ENCODE peak calls at places on chromosomes 2 and 18, in eight cellular contexts. S is mesendoderm, K is lower lobe of right lung, P is neural progenitor cell, Q is adrenal gland, U is left lung, O is psoas muscle, X is gastrocnemius medialis. F is an unnamed sample.

GRCh38 chr2:219627105-219628100 is at the start of gene SLC4A3:
- DNase-seq in S (peak; percentile 40), K (no peak), P (peak; percentile 86), Q (peak; percentile 51), U (peak; percentile 77), O (peak; percentile 48), X (no peak), F (no peak)

GRCh38 chr2:203688798-203689197 is 17.6 kb upstream of the CD28 start:
- DNase-seq in S (peak; percentile 63), K (peak; percentile 47), P (peak; percentile 6), Q (peak; percentile 77), U (no peak), O (peak; percentile 83), X (peak; percentile 57), F (no peak)

GRCh38 chr2:55809875-55810620 is 113.5 kb downstream of the EFEMP1 start:
- DNase-seq in S (peak; percentile 17), K (no peak), P (no peak), Q (no peak), U (no peak), O (peak; percentile 53), X (no peak), F (peak; percentile 69)

GRCh38 chr2:177914247-177914646 is 158.3 kb downstream of the PDE11A start:
- DNase-seq in S (no peak), K (no peak), P (no peak), Q (no peak), U (no peak), O (no peak), X (no peak), F (no peak)

GRCh38 chr2:36168136-36168535 is 187.4 kb upstream of the CRIM1 start:
- DNase-seq in S (no peak), K (no peak), P (no peak), Q (no peak), U (no peak), O (no peak), X (no peak), F (no peak)

GRCh38 chr2:80068068-80068467 is 236.5 kb downstream of the LRRTM1 start:
- DNase-seq in S (no peak), K (peak; percentile 34), P (no peak), Q (no peak), U (no peak), O (no peak), X (no peak), F (no peak)

GRCh38 chr18:57025525-57025924 is 121.4 kb upstream of the BOD1L2 start:
- DNase-seq in S (no peak), K (no peak), P (no peak), Q (no peak), U (no peak), O (no peak), X (no peak), F (no peak)

GRCh38 chr2:156294945-156295580 is 37.5 kb downstream of the NR4A2 start:
- DNase-seq in S (no peak), K (no peak), P (no peak), Q (no peak), U (no peak), O (no peak), X (no peak), F (no peak)

GRCh38 chr2:203059567-203059966 is 44.9 kb downstream of the NBEAL1 start:
- DNase-seq in S (no peak), K (no peak), P (no peak), Q (no peak), U (no peak), O (no peak), X (no peak), F (no peak)

GRCh38 chr2:236250909-236251579 is 13.2 kb downstream of the ASB18 start:
- DNase-seq in S (no peak), K (no peak), P (no peak), Q (no peak), U (no peak), O (no peak), X (peak; percentile 41), F (peak; percentile 56)

GRCh38 chr2:151029406-151030157 is 232.1 kb downstream of the RBM43 start:
- DNase-seq in S (no peak), K (no peak), P (no peak), Q (no peak), U (no peak), O (no peak), X (no peak), F (no peak)

GRCh38 chr18:649341-649740 is 8.1 kb upstream of the TYMS start:
- DNase-seq in S (no peak), K (no peak), P (no peak), Q (no peak), U (no peak), O (no peak), X (no peak), F (no peak)

GRCh38 chr18:37658894-37659293 is 93.3 kb upstream of the CELF4 start:
- DNase-seq in S (no peak), K (no peak), P (no peak), Q (no peak), U (no peak), O (no peak), X (no peak), F (no peak)

GRCh38 chr18:51011709-51012108 is 18.3 kb upstream of the SMAD4 start:
- DNase-seq in S (no peak), K (no peak), P (no peak), Q (no peak), U (no peak), O (no peak), X (no peak), F (no peak)

GRCh38 chr2:26010943-26011342 is 22.9 kb upstream of the RAB10 start:
- DNase-seq in S (no peak), K (no peak), P (no peak), Q (no peak), U (no peak), O (no peak), X (no peak), F (no peak)

GRCh38 chr18:72041313-72042032 is 502.7 kb downstream of the CBLN2 start:
- DNase-seq in S (peak; percentile 26), K (no peak), P (peak; percentile 20), Q (no peak), U (no peak), O (no peak), X (no peak), F (no peak)

GRCh38 chr2:25572638-25573037 is 100.7 kb downstream of the DTNB start:
- DNase-seq in S (no peak), K (no peak), P (no peak), Q (no peak), U (no peak), O (no peak), X (no peak), F (no peak)

GRCh38 chr2:221818569-221818968 is 246.5 kb upstream of the EPHA4 start:
- DNase-seq in S (peak; percentile 43), K (no peak), P (no peak), Q (no peak), U (no peak), O (no peak), X (no peak), F (no peak)

GRCh38 chr2:74766780-74767179 is 67.1 kb upstream of the HK2 start:
- DNase-seq in S (no peak), K (no peak), P (no peak), Q (no peak), U (no peak), O (no peak), X (no peak), F (no peak)

GRCh38 chr2:206443735-206444527 is 599 bp downstream of the ADAM23 start:
- DNase-seq in S (peak; percentile 62), K (no peak), P (peak; percentile 86), Q (no peak), U (peak; percentile 76), O (peak; percentile 58), X (no peak), F (no peak)

GRCh38 chr2:237590272-237591020 is at the start of gene RAB17:
- DNase-seq in S (peak; percentile 84), K (peak; percentile 83), P (no peak), Q (no peak), U (peak; percentile 85), O (no peak), X (no peak), F (no peak)

GRCh38 chr2:189175869-189176431 is 3.6 kb downstream of the COL5A2 start:
- DNase-seq in S (no peak), K (no peak), P (no peak), Q (no peak), U (no peak), O (no peak), X (no peak), F (no peak)

GRCh38 chr2:218039171-218039570 is 29.9 kb upstream of the RUFY4 start:
- DNase-seq in S (no peak), K (no peak), P (no peak), Q (no peak), U (no peak), O (no peak), X (no peak), F (no peak)

GRCh38 chr2:223008162-223008561 is 43.8 kb upstream of the KCNE4 start:
- DNase-seq in S (no peak), K (no peak), P (no peak), Q (no peak), U (no peak), O (no peak), X (no peak), F (no peak)

GRCh38 chr18:68660355-68661183 is 54.3 kb downstream of the TMX3 start:
- DNase-seq in S (peak; percentile 48), K (no peak), P (peak; percentile 72), Q (no peak), U (no peak), O (no peak), X (no peak), F (no peak)

GRCh38 chr2:119040730-119041129 is 98.7 kb downstream of the MARCO start:
- DNase-seq in S (no peak), K (no peak), P (no peak), Q (no peak), U (no peak), O (no peak), X (no peak), F (no peak)
- H3K4me1 ChIP-seq in S (no peaks in the 10 kb centered on the region), K (no peaks in the 10 kb centered on the region), P (no peaks in the 10 kb centered on the region), Q (no peaks in the 10 kb centered on the region), U (no peaks in the 10 kb centered on the region), O (no peaks in the 10 kb centered on the region), X (no peaks in the 10 kb centered on the region), F (no peaks in the 10 kb centered on the region)

DNA sequence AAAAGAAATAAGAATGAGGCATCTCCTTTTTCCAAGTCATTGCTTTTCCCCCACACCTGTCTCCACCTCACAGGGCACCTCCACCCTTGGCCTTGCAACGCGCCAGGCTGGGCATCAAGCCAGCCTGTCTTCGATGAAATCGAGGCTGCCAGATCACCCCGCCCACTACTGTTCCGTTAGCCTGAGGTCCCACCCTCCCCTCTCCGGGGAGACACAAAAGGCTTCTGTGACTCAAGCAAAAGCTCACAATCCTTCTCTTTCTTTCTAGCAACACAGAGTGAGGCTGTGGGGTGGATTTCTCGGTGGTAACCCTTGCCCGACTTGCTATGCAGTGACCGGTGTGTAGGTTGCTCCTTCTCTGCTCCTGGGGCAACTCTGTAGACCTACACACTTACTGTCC is 9.9 kb downstream of the TNP1 start:
- DNase-seq in S (no peak), K (no peak), P (no peak), Q (peak; percentile 81), U (no peak), O (peak; percentile 66), X (peak; percentile 32), F (peak; percentile 60)
- H3K4me1 ChIP-seq in S (no peaks in the 10 kb centered on the region), K (no peaks in the 10 kb centered on the region), P (peaks cover 9% of the 10 kb centered on the region), Q (no peaks in the 10 kb centered on the region), U (no peaks in the 10 kb centered on the region), O (no peaks in the 10 kb centered on the region), X (peaks cover 20% of the 10 kb centered on the region), F (peaks cover 11% of the 10 kb centered on the region)

GRCh38 chr2:6924101-6924917 is 7.1 kb downstream of the RNF144A start:
- DNase-seq in S (no peak), K (no peak), P (no peak), Q (no peak), U (no peak), O (no peak), X (no peak), F (no peak)
- H3K4me1 ChIP-seq in S (peaks cover 2% of the 10 kb centered on the region), K (peaks cover 36% of the 10 kb centered on the region), P (peaks cover 9% of the 10 kb centered on the region), Q (peaks cover 57% of the 10 kb centered on the region), U (peaks cover 37% of the 10 kb centered on the region), O (peaks cover 60% of the 10 kb centered on the region), X (peaks cover 28% of the 10 kb centered on the region), F (peaks cover 47% of the 10 kb centered on the region)

GRCh38 chr2:99867690-99868089 is 274.7 kb downstream of the AFF3 start:
- DNase-seq in S (peak; percentile 73), K (no peak), P (no peak), Q (peak; percentile 65), U (no peak), O (no peak), X (no peak), F (no peak)
- H3K4me1 ChIP-seq in S (peaks cover 4% of the 10 kb centered on the region), K (peaks cover 13% of the 10 kb centered on the region), P (no peaks in the 10 kb centered on the region), Q (no peaks in the 10 kb centered on the region), U (peaks cover 16% of the 10 kb centered on the region), O (no peaks in the 10 kb centered on the region), X (no peaks in the 10 kb centered on the region), F (no peaks in the 10 kb centered on the region)